ENCODE peak calls at places on chromosomes 5 and 9, in nine cellular contexts. S, C, F, U, L, T, J, K and W are unnamed samples.

GRCh38 chr9:112502177-112502946 is 15.7 kb downstream of the KIAA1958 start:
- DNase-seq in S (no peak), C (no peak), F (no peak), U (no peak), L (no peak), T (no peak), J (no peak), K (no peak), W (no peak)

GRCh38 chr9:129609486-129610192 is 11.3 kb downstream of the C9orf50 start:
- DNase-seq in S (no peak), C (peak), F (no peak), U (peak), L (peak), T (no peak), J (no peak), K (no peak), W (peak)

GRCh38 chr5:73633060-73633459 is 7.1 kb downstream of the ARHGEF28 start:
- DNase-seq in S (no peak), C (no peak), F (no peak), U (no peak), L (no peak), T (no peak), J (no peak), K (no peak), W (no peak)

GRCh38 chr5:64794053-64794770 is 25.5 kb downstream of the CWC27 start:
- DNase-seq in S (no peak), C (no peak), F (no peak), U (no peak), L (no peak), T (no peak), J (no peak), K (no peak), W (no peak)

GRCh38 chr5:120254385-120254784 is 209.7 kb upstream of the PRR16 start:
- DNase-seq in S (no peak), C (no peak), F (no peak), U (no peak), L (no peak), T (no peak), J (peak), K (no peak), W (no peak)

GRCh38 chr9:4515958-4516375 is 25.7 kb downstream of the SLC1A1 start:
- DNase-seq in S (no peak), C (no peak), F (no peak), U (no peak), L (no peak), T (no peak), J (no peak), K (no peak), W (no peak)

GRCh38 chr9:113187935-113188595 is 33.0 kb downstream of the FKBP15 start:
- DNase-seq in S (peak), C (peak), F (no peak), U (no peak), L (no peak), T (peak), J (peak), K (no peak), W (peak)

GRCh38 chr9:136806631-136807201 is 1.0 kb upstream of the RABL6 start:
- DNase-seq in S (no peak), C (no peak), F (no peak), U (no peak), L (no peak), T (no peak), J (no peak), K (no peak), W (no peak)

GRCh38 chr5:133907075-133907474 is 61.4 kb downstream of the C5orf15 start:
- DNase-seq in S (no peak), C (no peak), F (peak), U (no peak), L (no peak), T (peak), J (no peak), K (peak), W (no peak)

GRCh38 chr5:138245717-138246116 is 28.7 kb downstream of the GFRA3 start:
- DNase-seq in S (peak), C (no peak), F (no peak), U (no peak), L (no peak), T (no peak), J (no peak), K (no peak), W (no peak)

GRCh38 chr9:125889122-125889523 is 141.9 kb downstream of the PBX3 start:
- DNase-seq in S (no peak), C (peak), F (no peak), U (no peak), L (peak), T (no peak), J (no peak), K (no peak), W (peak)

GRCh38 chr5:155562153-155562552 is 548.6 kb downstream of the KIF4B start:
- DNase-seq in S (no peak), C (no peak), F (no peak), U (no peak), L (no peak), T (no peak), J (no peak), K (no peak), W (no peak)

GRCh38 chr5:75536694-75537360 is 25.1 kb downstream of the POLK start:
- DNase-seq in S (peak), C (peak), F (no peak), U (no peak), L (no peak), T (no peak), J (no peak), K (peak), W (no peak)

GRCh38 chr5:102902647-102903046 is 147.5 kb downstream of the PAM start:
- DNase-seq in S (no peak), C (no peak), F (no peak), U (no peak), L (no peak), T (no peak), J (no peak), K (peak), W (no peak)

GRCh38 chr5:132428811-132429440 is 59.4 kb downstream of the SLC22A5 start:
- DNase-seq in S (peak), C (peak), F (no peak), U (no peak), L (no peak), T (no peak), J (no peak), K (no peak), W (no peak)

GRCh38 chr9:131529597-131530545 is 1.2 kb downstream of the UCK1 start:
- DNase-seq in S (no peak), C (no peak), F (no peak), U (no peak), L (no peak), T (no peak), J (no peak), K (no peak), W (no peak)

GRCh38 chr5:54529565-54529964 is 12.0 kb downstream of the SNX18 start:
- DNase-seq in S (no peak), C (no peak), F (no peak), U (no peak), L (no peak), T (no peak), J (no peak), K (no peak), W (no peak)

GRCh38 chr9:35905912-35906679 is at the start of gene HRCT1:
- DNase-seq in S (no peak), C (peak), F (no peak), U (no peak), L (no peak), T (peak), J (peak), K (peak), W (peak)

GRCh38 chr5:95738069-95738468 is 6.9 kb downstream of the RHOBTB3 start:
- DNase-seq in S (no peak), C (no peak), F (no peak), U (no peak), L (no peak), T (no peak), J (no peak), K (no peak), W (no peak)

GRCh38 chr9:133427658-133428348 is 5.6 kb downstream of the ADAMTS13 start:
- DNase-seq in S (peak), C (no peak), F (no peak), U (no peak), L (no peak), T (no peak), J (no peak), K (no peak), W (no peak)

GRCh38 chr9:89899476-89900047 is 294.8 kb downstream of the GADD45G start:
- DNase-seq in S (no peak), C (no peak), F (no peak), U (no peak), L (no peak), T (no peak), J (no peak), K (no peak), W (no peak)

GRCh38 chr5:135821061-135821781 is 13.2 kb upstream of the SLC25A48 start:
- DNase-seq in S (peak), C (no peak), F (no peak), U (no peak), L (no peak), T (no peak), J (no peak), K (peak), W (no peak)

GRCh38 chr9:137138701-137139467 is at the start of gene GRIN1:
- DNase-seq in S (no peak), C (peak), F (no peak), U (peak), L (no peak), T (peak), J (peak), K (no peak), W (no peak)

GRCh38 chr9:119986205-119986604 is 593.8 kb downstream of the CDK5RAP2 start:
- DNase-seq in S (no peak), C (no peak), F (no peak), U (no peak), L (peak), T (no peak), J (no peak), K (peak), W (no peak)

GRCh38 chr5:110398951-110399350 is 327.5 kb downstream of the TMEM232 start:
- DNase-seq in S (no peak), C (no peak), F (peak), U (no peak), L (no peak), T (no peak), J (no peak), K (no peak), W (no peak)

GRCh38 chr5:74412064-74412463 is 228.5 kb downstream of the ENC1 start:
- DNase-seq in S (peak), C (no peak), F (peak), U (no peak), L (peak), T (no peak), J (no peak), K (no peak), W (no peak)

GRCh38 chr5:161314033-161314432 is 232.5 kb downstream of the GABRB2 start:
- DNase-seq in S (no peak), C (no peak), F (no peak), U (no peak), L (no peak), T (no peak), J (no peak), K (no peak), W (no peak)

GRCh38 chr5:73394610-73395009 is 54.0 kb downstream of the FOXD1 start:
- DNase-seq in S (no peak), C (no peak), F (no peak), U (no peak), L (no peak), T (no peak), J (no peak), K (no peak), W (no peak)

GRCh38 chr5:140642718-140643117 is 3.5 kb downstream of the TMCO6 start:
- DNase-seq in S (no peak), C (no peak), F (no peak), U (no peak), L (no peak), T (no peak), J (no peak), K (no peak), W (no peak)

GRCh38 chr5:4627887-4628286 is 512.2 kb upstream of the ADAMTS16 start:
- DNase-seq in S (no peak), C (no peak), F (peak), U (no peak), L (no peak), T (no peak), J (no peak), K (no peak), W (no peak)

GRCh38 chr5:135186662-135187522 is 152.9 kb upstream of the PITX1 start:
- DNase-seq in S (peak), C (peak), F (no peak), U (no peak), L (no peak), T (no peak), J (peak), K (no peak), W (no peak)